ENCODE peak calls at places on chromosomes 16 and 17, in four cellular contexts. S is body of pancreas, B is cardiac fibroblast, D is adrenal gland. X is an unnamed sample.

GRCh38 chr17:76528528-76529223 is 8.8 kb downstream of the CYGB start:
- DNase-seq in S (no peak), B (peak), D (no peak), X (no peak)

GRCh38 chr17:28599311-28600184 is 723 bp upstream of the SPAG5 start:
- DNase-seq in S (peak), B (peak), D (peak), X (peak)

GRCh38 chr17:38709864-38710602 is 5.0 kb downstream of the MLLT6 start:
- DNase-seq in S (no peak), B (no peak), D (no peak), X (no peak)

GRCh38 chr17:58513391-58513912 is 986 bp downstream of the MTMR4 start:
- DNase-seq in S (no peak), B (no peak), D (no peak), X (no peak)

GRCh38 chr16:50462793-50463507 is 85.2 kb upstream of the NKD1 start:
- DNase-seq in S (no peak), B (no peak), D (no peak), X (no peak)

GRCh38 chr17:52124993-52125392 is 33.5 kb downstream of the CA10 start:
- DNase-seq in S (no peak), B (no peak), D (no peak), X (no peak)

GRCh38 chr16:12178251-12178990 is 201.9 kb downstream of the SNX29 start:
- DNase-seq in S (peak), B (peak), D (peak), X (peak)

GRCh38 chr16:50072730-50073129 is 7.0 kb downstream of the HEATR3 start:
- DNase-seq in S (no peak), B (no peak), D (no peak), X (no peak)

GRCh38 chr17:236641-237405 is 55.4 kb upstream of the DOC2B start:
- DNase-seq in S (no peak), B (no peak), D (no peak), X (no peak)

GRCh38 chr16:72111653-72112451 is 18.2 kb downstream of the DHX38 start:
- DNase-seq in S (no peak), B (no peak), D (peak), X (no peak)

GRCh38 chr17:42078396-42079042 is 19.8 kb downstream of the ZNF385C start:
- DNase-seq in S (no peak), B (no peak), D (no peak), X (no peak)

GRCh38 chr17:29590261-29590978 is 972 bp upstream of the GIT1 start:
- DNase-seq in S (no peak), B (peak), D (no peak), X (no peak)

GRCh38 chr16:89325861-89326471 is 108.5 kb downstream of the ZNF778 start:
- DNase-seq in S (peak), B (peak), D (peak), X (no peak)

GRCh38 chr17:44132275-44132821 is 8.9 kb upstream of the HDAC5 start:
- DNase-seq in S (no peak), B (peak), D (no peak), X (no peak)

GRCh38 chr17:17882182-17882581 is 45.4 kb upstream of the SREBF1 start:
- DNase-seq in S (no peak), B (no peak), D (no peak), X (no peak)

GRCh38 chr16:9008335-9009260 is 44.9 kb upstream of the USP7 start:
- DNase-seq in S (peak), B (peak), D (peak), X (peak)

GRCh38 chr17:57948169-57948554 is 7.0 kb downstream of the CUEDC1 start:
- DNase-seq in S (no peak), B (no peak), D (no peak), X (no peak)

GRCh38 chr17:45852535-45853297 is 8.0 kb downstream of the SPPL2C start:
- DNase-seq in S (peak), B (peak), D (peak), X (peak)

GRCh38 chr16:80014241-80014939 is 413.9 kb upstream of the MAF start:
- DNase-seq in S (no peak), B (no peak), D (no peak), X (peak)

GRCh38 chr17:38602453-38602852 is 3.3 kb downstream of the SRCIN1 start:
- DNase-seq in S (no peak), B (no peak), D (no peak), X (no peak)

GRCh38 chr16:57406881-57407280 is 2.3 kb downstream of the CCL17 start:
- DNase-seq in S (no peak), B (no peak), D (no peak), X (no peak)
- H3K4me3 ChIP-seq in S (no peak), B (no peak), D (no peak), X (no peak)

DNA sequence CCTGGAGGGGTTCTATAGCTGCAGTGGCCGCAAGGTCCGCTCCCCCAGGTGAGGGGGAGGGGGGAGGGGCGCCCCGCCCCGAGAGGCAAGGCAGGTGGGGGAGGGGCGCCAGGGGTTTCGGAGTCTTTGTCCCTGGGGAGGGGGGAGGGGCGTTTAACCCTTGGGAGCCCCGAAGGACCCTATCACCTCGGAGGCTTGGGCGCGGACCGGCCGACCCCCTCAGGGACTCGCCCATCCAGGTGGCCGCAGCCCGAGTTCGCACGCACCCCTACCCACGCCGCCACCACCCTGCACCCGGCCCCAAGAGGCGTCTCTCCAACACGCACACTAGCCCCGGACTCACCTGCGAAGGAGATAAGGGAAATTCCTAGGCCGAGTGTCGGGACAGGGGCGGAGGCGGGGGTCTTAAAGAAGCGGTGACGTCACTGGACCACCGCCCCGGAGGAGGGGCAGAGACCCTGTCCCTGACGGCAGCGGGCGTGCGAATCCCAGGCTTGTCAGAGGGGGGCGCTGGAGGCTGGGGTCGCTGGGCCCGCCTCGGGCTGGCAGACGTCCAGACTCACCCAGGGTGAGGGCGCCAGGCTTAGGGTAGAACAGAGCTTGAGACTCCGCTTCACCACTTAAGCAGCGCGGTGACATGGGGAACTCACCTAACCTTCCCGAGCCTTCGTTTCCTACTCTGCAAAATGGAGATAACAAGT is at the start of gene CLDN6:
- DNase-seq in S (peak), B (no peak), D (no peak), X (no peak)
- TF ChIP-seq CTCF in S (no peak), B (peak), D (no peak), X (peak)

GRCh38 chr17:31731119-31731518 is 127.9 kb downstream of the COPRS start:
- DNase-seq in S (no peak), B (no peak), D (no peak), X (no peak)
- H3K4me3 ChIP-seq in S (no peak), B (no peak), D (no peak), X (no peak)

GRCh38 chr16:58461056-58461455 is 38.9 kb upstream of the NDRG4 start:
- DNase-seq in S (no peak), B (no peak), D (peak), X (no peak)
- TF ChIP-seq CTCF in S (no peak), B (no peak), D (no peak), X (no peak)

DNA sequence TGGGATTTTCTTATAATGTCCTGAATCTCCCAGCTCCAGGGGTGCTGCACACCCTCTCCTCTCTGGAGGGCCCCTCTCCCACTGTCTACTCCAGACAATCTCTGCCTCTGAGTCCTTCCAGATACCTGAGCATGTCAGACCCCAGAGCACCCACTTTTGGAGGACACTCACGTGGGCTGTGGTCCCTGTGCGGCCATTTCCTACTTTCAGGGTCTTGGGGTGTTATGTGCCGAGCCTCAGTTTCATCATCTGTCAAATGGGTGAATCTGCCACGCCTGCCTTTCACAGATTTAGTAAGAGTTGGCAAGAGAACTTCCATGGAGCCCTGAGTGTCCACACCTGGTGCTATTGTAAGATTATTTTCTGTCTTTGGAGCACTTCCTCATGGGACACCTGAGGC is 3.7 kb upstream of the FOXL1 start:
- DNase-seq in S (no peak), B (no peak), D (no peak), X (no peak)
- H3K4me3 ChIP-seq in S (no peak), B (no peak), D (no peak), X (no peak)

DNA sequence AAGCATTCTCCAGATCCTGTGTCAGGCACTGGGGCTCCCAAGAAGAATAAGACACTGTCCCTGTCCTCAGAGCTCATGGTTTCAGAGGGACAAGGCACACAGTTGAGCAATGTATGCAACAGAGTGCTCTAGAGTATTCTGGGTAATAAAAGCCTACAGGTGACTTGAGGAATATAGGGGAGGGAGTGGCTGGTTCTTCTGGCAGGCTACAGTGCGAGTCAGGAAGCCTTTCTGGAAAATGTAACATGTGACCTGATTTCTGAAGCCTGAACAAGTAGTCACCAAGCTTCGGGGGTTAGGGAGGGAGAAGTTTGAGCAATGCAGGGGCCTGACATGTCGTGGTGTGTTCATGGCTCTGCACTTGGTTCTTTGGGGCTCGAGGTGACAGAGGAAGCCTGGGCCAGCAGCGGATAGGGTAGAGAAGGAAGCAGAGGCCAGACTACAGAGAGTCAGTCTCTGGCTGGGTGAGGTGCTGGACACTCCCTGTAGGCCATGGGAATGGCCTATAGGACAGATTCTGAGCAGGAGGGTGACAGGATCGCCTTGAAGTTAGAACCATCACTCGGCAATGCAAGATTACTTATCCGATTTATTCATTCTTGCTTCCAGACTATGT is 16.0 kb upstream of the LRRC75A start:
- DNase-seq in S (no peak), B (no peak), D (no peak), X (no peak)
- TF ChIP-seq CTCF in S (no peak), B (no peak), D (no peak), X (no peak)

DNA sequence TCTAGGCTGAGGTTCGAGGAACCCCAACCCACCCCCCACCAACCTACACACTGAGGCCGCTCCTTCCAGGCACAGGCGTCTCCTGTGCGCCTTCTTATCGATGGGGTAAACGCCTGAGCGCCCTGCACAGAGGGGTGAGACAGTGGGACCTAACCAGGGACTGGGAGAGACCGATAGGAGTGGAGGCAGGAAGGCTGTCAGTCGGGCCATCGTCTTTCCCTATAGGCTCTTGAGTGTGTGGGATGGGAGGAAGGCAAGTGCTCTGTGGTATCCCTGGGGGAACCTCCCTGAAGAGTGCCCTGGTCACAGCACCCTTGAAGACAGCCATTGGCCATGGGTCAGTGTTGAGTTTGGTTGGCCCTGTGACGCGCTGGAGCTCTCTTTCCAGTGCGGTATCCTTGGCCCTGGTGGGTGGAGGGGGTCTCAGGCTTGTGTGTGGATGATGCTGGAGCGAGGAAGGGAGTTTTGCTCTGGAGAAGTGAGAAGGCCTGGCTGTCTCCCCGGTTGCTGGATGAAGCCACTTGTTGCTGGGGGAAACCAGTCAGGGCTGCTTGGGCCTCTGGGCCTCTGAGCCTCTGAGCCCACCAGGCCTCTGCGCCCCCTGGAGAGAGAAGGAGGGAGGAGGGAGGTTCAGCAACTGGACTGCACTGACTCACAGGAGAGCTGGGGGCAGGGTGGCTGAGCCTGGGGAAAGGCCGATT is 1.7 kb downstream of the GPRC5C start:
- DNase-seq in S (no peak), B (no peak), D (no peak), X (no peak)
- H3K4me3 ChIP-seq in S (no peak), B (no peak), D (peak), X (no peak)